ENCODE peak calls at places on chromosomes 2 and 18, in four cellular contexts. A, H, Z and X are unnamed samples. For H3K27me3, the result is how much of the 10 kb centered on the place peaks cover.

GRCh38 chr2:205148756-205149155 is 533.5 kb upstream of the NRP2 start:
- DNase-seq in Z (no peak), A (no peak), H (no peak), X (no peak)

GRCh38 chr2:142531375-142531774 is 346.1 kb upstream of the KYNU start:
- DNase-seq in H (no peak), A (no peak), Z (no peak), X (no peak)

GRCh38 chr2:29487967-29488550 is 372.8 kb downstream of the CLIP4 start:
- DNase-seq in Z (no peak), A (no peak), H (no peak), X (no peak)

GRCh38 chr2:132669854-132670103 is 226 bp downstream of the LYPD1 start:
- DNase-seq in H (no peak), A (no peak), Z (peak), X (no peak)

GRCh38 chr2:164243315-164243714 is 378.0 kb downstream of the GRB14 start:
- DNase-seq in Z (no peak), H (no peak), A (no peak), X (no peak)

GRCh38 chr2:18901255-18901654 is 311.9 kb upstream of the NT5C1B start:
- DNase-seq in A (no peak), H (no peak), Z (no peak), X (no peak)

GRCh38 chr2:19086351-19086750 is 272.1 kb downstream of the OSR1 start:
- DNase-seq in H (no peak), A (no peak), Z (peak), X (no peak)

GRCh38 chr2:121063471-121063870 is 221.5 kb downstream of the TFCP2L1 start:
- DNase-seq in Z (no peak), A (no peak), H (no peak), X (no peak)

GRCh38 chr18:11177382-11177781 is 28.0 kb upstream of the PIEZO2 start:
- DNase-seq in A (no peak), H (no peak), Z (no peak), X (no peak)

GRCh38 chr18:80009661-80010550 is 21.5 kb upstream of the TXNL4A start:
- DNase-seq in H (peak), A (peak), Z (no peak), X (peak)

GRCh38 chr2:179932786-179933185 is 71.4 kb upstream of the ZNF385B start:
- DNase-seq in Z (no peak), A (peak), H (no peak), X (no peak)

GRCh38 chr18:13680612-13681011 is 45.7 kb downstream of the FAM210A start:
- DNase-seq in Z (peak), H (peak), A (no peak), X (no peak)

DNA sequence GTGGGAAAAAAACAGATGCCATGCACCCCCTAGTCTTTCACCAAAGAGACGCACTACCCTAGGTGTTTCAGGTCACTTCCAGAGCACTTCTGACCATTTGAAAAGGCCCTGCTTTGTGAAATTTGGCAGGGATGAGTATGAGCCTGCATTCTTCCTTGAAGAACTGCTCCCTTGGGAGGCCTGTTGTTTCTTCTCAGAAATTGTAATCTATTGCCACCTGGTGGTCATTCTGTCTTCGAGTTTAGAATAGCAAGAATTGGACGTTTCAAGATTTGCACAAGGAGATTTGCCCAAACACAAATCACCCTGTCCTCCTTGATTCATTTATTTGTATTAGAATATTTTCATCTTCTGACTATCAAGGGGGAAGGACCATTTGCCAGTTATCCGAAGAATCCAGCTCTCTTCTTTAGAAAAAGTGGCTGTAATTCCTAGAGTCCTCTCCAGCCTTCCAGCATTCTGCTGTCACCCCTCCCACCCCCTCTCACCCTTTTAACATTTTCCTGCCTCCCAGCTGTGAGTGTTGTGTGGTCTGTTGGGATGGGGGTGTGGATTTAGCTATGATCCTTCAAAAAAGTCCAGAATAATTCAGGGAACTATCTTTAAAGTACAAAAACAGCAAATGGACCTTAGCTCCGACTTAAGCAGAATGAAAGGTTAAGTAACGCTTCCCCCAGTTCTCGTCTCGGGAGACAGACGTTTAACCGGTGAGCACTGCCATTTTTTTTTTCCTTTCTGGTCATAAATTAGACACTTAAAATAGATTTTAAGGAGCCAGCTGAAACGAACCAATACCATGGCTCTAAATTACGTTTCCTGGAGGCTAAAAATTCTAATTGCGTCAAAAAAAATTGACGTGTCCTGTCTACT is 3.7 kb upstream of the GAD1 start:
- DNase-seq in H (peak), Z (peak), A (no peak), X (no peak)
- H3K27me3 ChIP-seq in H (under half), Z (half or more), A (under half), X (under half)

DNA sequence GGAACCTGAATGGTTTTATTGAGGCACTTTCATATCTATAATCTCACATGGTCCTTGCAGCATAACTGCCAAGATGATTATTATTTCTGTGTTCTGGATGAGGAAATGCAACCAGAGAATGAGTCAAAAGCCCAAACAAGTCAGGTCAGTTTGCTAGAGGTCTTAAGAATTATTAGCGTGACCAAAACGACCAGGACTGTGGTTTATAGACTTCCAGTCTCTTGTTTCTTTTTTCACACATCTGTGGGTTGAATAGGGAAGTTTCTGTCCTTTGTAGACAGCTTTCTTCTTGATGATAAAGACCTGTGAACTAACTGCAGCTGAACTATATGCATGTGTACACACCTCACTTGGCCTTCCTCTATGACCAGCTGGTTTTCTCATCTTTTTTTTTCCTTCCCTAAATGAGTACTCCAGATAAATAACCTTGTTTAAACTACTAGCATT is 13.9 kb downstream of the ADAM23 start:
- DNase-seq in Z (no peak), A (no peak), H (peak), X (no peak)
- TF ChIP-seq CTCF in Z (no peak), A (no peak), H (no peak), X (no peak)

GRCh38 chr2:27716301-27717069 is 52.8 kb downstream of the SLC4A1AP start:
- DNase-seq in A (no peak), Z (peak), H (no peak), X (no peak)

GRCh38 chr2:27713201-27713600 is 49.5 kb downstream of the SLC4A1AP start:
- DNase-seq in Z (no peak), H (no peak), A (no peak), X (no peak)

GRCh38 chr2:27714053-27714452 is 50.4 kb downstream of the SLC4A1AP start:
- DNase-seq in Z (no peak), A (no peak), H (no peak), X (no peak)

GRCh38 chr2:27715318-27716165 is 51.9 kb downstream of the SLC4A1AP start:
- DNase-seq in A (peak), H (peak), Z (peak), X (peak)

GRCh38 chr2:27714851-27715291 is 51.2 kb downstream of the SLC4A1AP start:
- DNase-seq in Z (peak), H (no peak), A (no peak), X (no peak)
- H3K4me3 ChIP-seq in Z (peak), H (no peak), A (peak), X (peak)

GRCh38 chr2:98902209-98903063 is 33.6 kb downstream of the CRACDL start:
- DNase-seq in A (no peak), Z (no peak), H (no peak), X (no peak)

GRCh38 chr2:98903064-98903355 is 33.0 kb downstream of the CRACDL start:
- DNase-seq in H (no peak), A (no peak), Z (no peak), X (no peak)

GRCh38 chr2:98901291-98901690 is 34.7 kb downstream of the CRACDL start:
- DNase-seq in Z (no peak), H (no peak), A (no peak), X (no peak)

GRCh38 chr2:98900721-98901120 is 35.3 kb downstream of the CRACDL start:
- DNase-seq in Z (no peak), H (no peak), A (no peak), X (no peak)

DNA sequence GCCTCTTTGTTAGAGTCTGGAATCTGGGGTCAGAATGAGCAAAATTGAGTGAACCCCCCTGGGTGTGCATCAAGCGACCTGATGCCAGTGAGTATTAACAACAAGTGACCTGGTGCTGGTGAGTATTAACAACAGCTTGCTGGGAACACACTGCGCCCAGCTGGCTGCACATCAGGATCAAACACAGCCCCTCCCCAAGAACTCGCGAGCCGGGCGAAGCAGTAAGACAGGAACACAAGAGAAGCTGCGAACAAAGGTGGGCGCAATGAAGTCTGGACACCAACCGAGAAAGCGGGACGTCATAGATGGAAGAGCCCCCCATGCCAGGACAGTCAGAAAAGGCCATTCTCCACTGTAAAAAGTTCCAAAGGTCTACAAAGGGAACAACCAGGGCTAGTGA is 34.3 kb downstream of the CRACDL start:
- DNase-seq in H (no peak), Z (no peak), A (no peak), X (no peak)
- H3K27me3 ChIP-seq in H (under half), Z (under half), A (under half), X (under half)

GRCh38 chr2:20190862-20191713 is 33.8 kb downstream of the SDC1 start:
- DNase-seq in H (no peak), Z (peak), A (no peak), X (no peak)
- TF ChIP-seq CTCF in H (peak), Z (peak), A (no peak), X (no peak)